ENCODE peak calls at places on chromosomes 7 and 10, in seven cellular contexts. K, H, N, Y, A, B and V are unnamed samples. For H3K4me1, the result is how much of the 10 kb centered on the place peaks cover.

GRCh38 chr7:115748123-115748738 is 282.3 kb downstream of the TFEC start:
- DNase-seq in K (peak), H (peak), N (no peak), Y (no peak), A (peak), B (no peak), V (no peak)

GRCh38 chr7:130942211-130942964 is 208.4 kb upstream of the KLF14 start:
- DNase-seq in K (no peak), H (peak), N (no peak), Y (no peak), A (peak), B (no peak), V (no peak)

GRCh38 chr7:39428221-39428620 is 138.0 kb upstream of the YAE1 start:
- DNase-seq in K (no peak), H (no peak), N (no peak), Y (no peak), A (peak), B (no peak), V (no peak)

GRCh38 chr7:130441408-130441854 is 615 bp upstream of the CEP41 start:
- DNase-seq in K (peak), H (no peak), N (peak), Y (peak), A (peak), B (no peak), V (no peak)

GRCh38 chr10:5589963-5590511 is 65.3 kb downstream of the CALML3 start:
- DNase-seq in K (no peak), H (no peak), N (no peak), Y (no peak), A (peak), B (peak), V (no peak)

GRCh38 chr10:119817991-119818888 is 54.4 kb downstream of the MCMBP start:
- DNase-seq in K (peak), H (no peak), N (peak), Y (peak), A (peak), B (peak), V (peak)

GRCh38 chr10:96390460-96390864 is 31.7 kb upstream of the OPALIN start:
- DNase-seq in K (no peak), H (no peak), N (no peak), Y (no peak), A (no peak), B (peak), V (no peak)

GRCh38 chr10:104128214-104128613 is 6.2 kb downstream of the SFR1 start:
- DNase-seq in K (no peak), H (no peak), N (no peak), Y (no peak), A (peak), B (no peak), V (no peak)

GRCh38 chr10:53598914-53599313 is 826.3 kb upstream of the MBL2 start:
- DNase-seq in K (no peak), H (no peak), N (no peak), Y (peak), A (no peak), B (no peak), V (no peak)

GRCh38 chr10:109889867-109890266 is 33.4 kb downstream of the XPNPEP1 start:
- DNase-seq in K (no peak), H (no peak), N (no peak), Y (no peak), A (peak), B (no peak), V (no peak)

GRCh38 chr10:78944658-78945333 is 124.0 kb upstream of the ZMIZ1 start:
- DNase-seq in K (no peak), H (no peak), N (peak), Y (no peak), A (peak), B (peak), V (peak)

GRCh38 chr7:6502886-6503285 is 48.4 kb downstream of the GRID2IP start:
- DNase-seq in K (no peak), H (no peak), N (no peak), Y (no peak), A (no peak), B (no peak), V (no peak)

GRCh38 chr10:124066744-124067714 is 26.4 kb downstream of the CHST15 start:
- DNase-seq in K (peak), H (no peak), N (peak), Y (peak), A (no peak), B (peak), V (no peak)

GRCh38 chr10:89342219-89342966 is 14.6 kb downstream of the IFIT3 start:
- DNase-seq in K (no peak), H (no peak), N (no peak), Y (no peak), A (peak), B (peak), V (no peak)

GRCh38 chr10:89351402-89352038 is 23.7 kb downstream of the IFIT3 start:
- DNase-seq in K (no peak), H (no peak), N (no peak), Y (no peak), A (peak), B (no peak), V (no peak)

GRCh38 chr10:89348458-89348857 is 20.7 kb downstream of the IFIT3 start:
- DNase-seq in K (peak), H (no peak), N (no peak), Y (no peak), A (no peak), B (no peak), V (no peak)

GRCh38 chr10:89347706-89348457 is 20.1 kb downstream of the IFIT3 start:
- DNase-seq in K (no peak), H (no peak), N (no peak), Y (no peak), A (no peak), B (no peak), V (no peak)

DNA sequence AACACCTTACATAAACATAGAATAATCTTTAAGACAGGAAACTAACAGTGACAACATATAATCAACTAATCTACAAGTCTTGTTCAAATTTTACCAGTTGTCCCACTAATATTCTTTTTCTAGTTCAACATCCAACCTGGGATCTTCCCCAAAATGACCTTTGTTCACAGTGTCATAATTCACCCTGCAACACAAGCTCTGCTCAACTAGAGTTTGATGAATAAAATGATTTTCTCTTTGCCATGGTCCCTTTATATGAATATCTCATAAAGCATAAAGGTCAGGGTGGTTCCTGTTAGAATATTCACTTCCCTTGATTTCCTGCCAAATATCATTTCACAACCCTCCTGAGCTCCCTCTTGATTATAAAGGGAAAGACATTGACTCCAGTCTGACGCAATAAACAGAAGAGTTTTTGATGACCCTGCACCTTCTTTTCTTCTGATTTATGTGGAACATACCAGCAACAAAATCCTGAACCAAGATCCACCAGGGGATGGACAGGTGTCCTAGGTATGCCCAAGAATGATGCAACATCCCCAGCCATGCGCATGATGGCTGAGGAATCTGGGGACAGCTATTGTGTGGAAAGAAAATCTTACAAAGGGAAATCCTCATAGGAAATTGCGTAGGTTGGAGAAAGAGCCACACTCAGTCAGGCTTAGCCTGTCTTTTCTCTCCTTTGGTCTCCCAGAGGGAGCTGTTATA is 18.6 kb downstream of the IFIT3 start:
- DNase-seq in K (peak), H (peak), N (no peak), Y (no peak), A (peak), B (no peak), V (no peak)
- H3K27ac ChIP-seq in K (peak), H (no peak), N (no peak), Y (no peak), A (no peak), B (no peak), V (no peak)

DNA sequence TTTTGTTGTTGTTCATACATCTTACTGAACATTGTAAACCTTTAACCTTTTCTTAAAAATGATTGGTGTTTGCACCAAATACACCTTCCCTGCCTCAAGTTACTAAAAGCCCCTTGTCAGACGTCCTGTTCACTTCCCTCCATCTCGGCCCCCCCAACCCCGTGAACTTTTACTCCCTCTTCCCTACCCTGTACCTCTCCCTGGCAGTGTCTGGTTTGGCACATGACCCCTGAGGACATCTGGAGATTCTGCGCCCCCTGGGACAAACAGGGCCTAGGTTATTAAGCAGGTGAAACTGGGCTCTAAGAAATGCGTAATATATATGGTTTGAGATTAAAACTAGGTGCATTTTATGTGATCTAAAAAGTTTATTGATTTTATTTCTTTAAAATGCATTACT is 1.4 kb downstream of the PPP2R2D start:
- DNase-seq in K (no peak), H (no peak), N (no peak), Y (no peak), A (no peak), B (no peak), V (no peak)
- H3K4me3 ChIP-seq in K (peak), H (peak), N (peak), Y (no peak), A (no peak), B (peak), V (peak)

GRCh38 chr10:132451506-132452215 is 54.7 kb downstream of the PWWP2B start:
- DNase-seq in K (no peak), H (no peak), N (no peak), Y (no peak), A (no peak), B (peak), V (no peak)

GRCh38 chr10:132449826-132450211 is 52.8 kb downstream of the PWWP2B start:
- DNase-seq in K (no peak), H (no peak), N (no peak), Y (no peak), A (no peak), B (peak), V (no peak)

GRCh38 chr10:132452216-132452650 is 55.2 kb downstream of the PWWP2B start:
- DNase-seq in K (peak), H (no peak), N (no peak), Y (no peak), A (no peak), B (peak), V (no peak)

GRCh38 chr10:132450466-132450824 is 53.4 kb downstream of the PWWP2B start:
- DNase-seq in K (no peak), H (no peak), N (no peak), Y (no peak), A (no peak), B (peak), V (no peak)

DNA sequence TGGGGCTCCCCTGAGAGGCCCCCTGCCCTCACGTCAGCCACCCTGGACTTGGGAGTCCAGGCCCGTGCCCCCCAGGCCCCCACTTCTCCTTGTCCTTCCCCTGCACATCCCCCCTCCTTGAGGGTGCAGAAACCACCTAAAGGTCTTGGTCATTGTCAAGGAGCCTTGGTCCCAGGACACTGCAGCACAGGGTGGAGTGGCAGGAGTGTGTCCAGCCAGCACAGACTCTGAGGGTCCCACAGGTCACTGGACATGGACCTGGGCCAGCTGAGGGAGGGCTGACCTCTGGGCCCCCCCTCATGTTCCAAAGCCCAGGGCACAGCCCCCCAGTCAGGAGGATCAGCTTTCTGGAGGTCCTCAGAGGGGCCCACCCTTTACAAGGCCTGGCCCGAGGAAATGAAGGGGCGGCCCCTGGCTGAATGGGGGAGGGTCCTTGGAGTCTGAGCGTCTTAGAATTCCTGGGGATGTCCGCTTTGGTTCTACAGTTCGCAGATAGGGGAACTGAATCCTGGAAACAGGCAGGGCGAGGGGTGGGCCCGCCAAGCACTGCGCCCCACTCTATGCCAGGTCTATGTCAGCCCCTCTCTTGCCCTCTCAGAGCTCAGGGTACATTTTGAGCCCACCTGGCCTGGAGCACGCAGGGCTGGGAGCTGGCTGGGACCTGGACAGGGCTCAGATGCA is 54.0 kb downstream of the PWWP2B start:
- DNase-seq in K (no peak), H (no peak), N (no peak), Y (no peak), A (no peak), B (peak), V (no peak)
- H3K4me1 ChIP-seq in K (under half), H (half or more), N (under half), Y (under half), A (under half), B (under half), V (under half)

DNA sequence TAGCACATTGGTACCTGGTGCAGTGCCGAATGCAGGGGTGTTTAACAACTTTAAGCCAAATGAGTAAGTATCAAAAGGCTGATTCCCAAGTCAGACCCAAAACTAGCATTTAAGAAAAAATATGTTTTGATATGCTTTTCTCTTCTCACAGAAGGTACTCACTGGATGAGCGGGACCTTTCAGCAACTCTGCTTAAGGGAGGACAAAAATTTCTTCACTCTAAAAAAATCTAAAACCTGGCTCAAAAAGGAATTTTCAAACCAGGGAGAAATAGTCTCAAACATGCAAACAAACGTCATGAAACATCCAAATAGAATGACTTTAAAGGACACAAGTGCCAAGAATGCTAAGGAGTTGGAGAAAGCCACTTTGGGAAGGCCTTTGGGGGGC is 962.1 kb downstream of the KCNMA1 start:
- DNase-seq in K (no peak), H (no peak), N (no peak), Y (no peak), A (no peak), B (no peak), V (no peak)
- H3K27ac ChIP-seq in K (no peak), H (no peak), N (no peak), Y (no peak), A (no peak), B (peak), V (no peak)